ENCODE peak calls at places on chromosomes 7 and 10, in seven cellular contexts. One of them, this sample, is unnamed.

GRCh38 chr7:150986099-150986512 is 4.7 kb upstream of the NOS3 start:
- DNase-seq in effector memory CD8-positive, alpha-beta T cell: peak
- DNase-seq in fibroblast of the aortic adventitia: peak
- DNase-seq in PC-9: peak
- DNase-seq in RWPE1: peak
- DNase-seq in putamen: no peak
- DNase-seq in endothelial cell: peak
- DNase-seq in this sample: no peak

GRCh38 chr7:158430308-158431034 is 157.2 kb downstream of the PTPRN2 start:
- DNase-seq in endothelial cell: no peak
- DNase-seq in effector memory CD8-positive, alpha-beta T cell: no peak
- DNase-seq in RWPE1: no peak
- DNase-seq in PC-9: no peak
- DNase-seq in putamen: no peak
- DNase-seq in fibroblast of the aortic adventitia: no peak
- DNase-seq in this sample: no peak

GRCh38 chr10:102581401-102581800 is 62.9 kb upstream of the TRIM8 start:
- DNase-seq in PC-9: no peak
- DNase-seq in RWPE1: no peak
- DNase-seq in effector memory CD8-positive, alpha-beta T cell: no peak
- DNase-seq in endothelial cell: no peak
- DNase-seq in fibroblast of the aortic adventitia: no peak
- DNase-seq in putamen: no peak
- DNase-seq in this sample: no peak

GRCh38 chr10:131920151-131920550 is 19.3 kb downstream of the PPP2R2D start:
- DNase-seq in putamen: no peak
- DNase-seq in fibroblast of the aortic adventitia: no peak
- DNase-seq in RWPE1: no peak
- DNase-seq in endothelial cell: no peak
- DNase-seq in PC-9: no peak
- DNase-seq in effector memory CD8-positive, alpha-beta T cell: no peak
- DNase-seq in this sample: no peak

GRCh38 chr10:6563075-6563474 is 17.0 kb downstream of the PRKCQ start:
- DNase-seq in fibroblast of the aortic adventitia: no peak
- DNase-seq in endothelial cell: no peak
- DNase-seq in effector memory CD8-positive, alpha-beta T cell: peak
- DNase-seq in putamen: no peak
- DNase-seq in PC-9: no peak
- DNase-seq in RWPE1: no peak
- DNase-seq in this sample: no peak

GRCh38 chr10:35394934-35395333 is 58.6 kb downstream of the CCNY start:
- DNase-seq in effector memory CD8-positive, alpha-beta T cell: no peak
- DNase-seq in putamen: no peak
- DNase-seq in endothelial cell: no peak
- DNase-seq in RWPE1: no peak
- DNase-seq in PC-9: no peak
- DNase-seq in fibroblast of the aortic adventitia: no peak
- DNase-seq in this sample: no peak

GRCh38 chr10:7412482-7413251 is 1.8 kb upstream of the SFMBT2 start:
- DNase-seq in endothelial cell: peak
- DNase-seq in effector memory CD8-positive, alpha-beta T cell: no peak
- DNase-seq in PC-9: no peak
- DNase-seq in putamen: no peak
- DNase-seq in RWPE1: no peak
- DNase-seq in fibroblast of the aortic adventitia: no peak
- DNase-seq in this sample: peak

GRCh38 chr10:9814285-9814866 is 1203.3 kb upstream of the CELF2 start:
- DNase-seq in effector memory CD8-positive, alpha-beta T cell: no peak
- DNase-seq in putamen: no peak
- DNase-seq in fibroblast of the aortic adventitia: no peak
- DNase-seq in PC-9: no peak
- DNase-seq in endothelial cell: no peak
- DNase-seq in RWPE1: no peak
- DNase-seq in this sample: no peak

GRCh38 chr7:99788554-99788953 is 4.6 kb upstream of the CYP3A4 start:
- DNase-seq in fibroblast of the aortic adventitia: no peak
- DNase-seq in endothelial cell: no peak
- DNase-seq in RWPE1: no peak
- DNase-seq in effector memory CD8-positive, alpha-beta T cell: no peak
- DNase-seq in PC-9: no peak
- DNase-seq in putamen: no peak
- DNase-seq in this sample: no peak

GRCh38 chr10:80528185-80528700 is 9.5 kb upstream of the SH2D4B start:
- DNase-seq in fibroblast of the aortic adventitia: no peak
- DNase-seq in endothelial cell: no peak
- DNase-seq in effector memory CD8-positive, alpha-beta T cell: no peak
- DNase-seq in PC-9: no peak
- DNase-seq in RWPE1: no peak
- DNase-seq in putamen: no peak
- DNase-seq in this sample: no peak